ENCODE peak calls at places on chromosome 17, in ten cellular contexts. One of them, this sample, is unnamed.

GRCh38 chr17:57810740-57811632 is 38.9 kb downstream of the MRPS23 start:
- DNase-seq in HCEC 1CT: no peak
- DNase-seq in WTC11: no peak
- DNase-seq in kidney epithelial cell: no peak
- DNase-seq in AG08396: peak
- DNase-seq in NCI-H1048: no peak
- DNase-seq in hypothalamus: no peak
- DNase-seq in ecto neural progenitor cell: peak
- DNase-seq in amygdala: no peak
- DNase-seq in NCI-H345: peak
- DNase-seq in this sample: peak

GRCh38 chr17:76726766-76727718 is at the start of gene METTL23:
- DNase-seq in HCEC 1CT: peak
- DNase-seq in WTC11: peak
- DNase-seq in kidney epithelial cell: no peak
- DNase-seq in AG08396: peak
- DNase-seq in NCI-H1048: no peak
- DNase-seq in hypothalamus: peak
- DNase-seq in ecto neural progenitor cell: peak
- DNase-seq in amygdala: no peak
- DNase-seq in NCI-H345: peak
- DNase-seq in this sample: no peak

GRCh38 chr17:65405563-65405962 is 155.9 kb downstream of the AXIN2 start:
- DNase-seq in HCEC 1CT: no peak
- DNase-seq in WTC11: no peak
- DNase-seq in kidney epithelial cell: no peak
- DNase-seq in AG08396: no peak
- DNase-seq in NCI-H1048: no peak
- DNase-seq in hypothalamus: no peak
- DNase-seq in ecto neural progenitor cell: no peak
- DNase-seq in amygdala: no peak
- DNase-seq in NCI-H345: no peak
- DNase-seq in this sample: no peak

GRCh38 chr17:40366076-40366860 is 1.7 kb upstream of the GJD3 start:
- DNase-seq in HCEC 1CT: no peak
- DNase-seq in WTC11: no peak
- DNase-seq in kidney epithelial cell: no peak
- DNase-seq in AG08396: no peak
- DNase-seq in NCI-H1048: no peak
- DNase-seq in hypothalamus: no peak
- DNase-seq in ecto neural progenitor cell: no peak
- DNase-seq in amygdala: no peak
- DNase-seq in NCI-H345: no peak
- DNase-seq in this sample: no peak

GRCh38 chr17:37273419-37274051 is 102.2 kb upstream of the C17orf78 start:
- DNase-seq in HCEC 1CT: peak
- DNase-seq in WTC11: no peak
- DNase-seq in kidney epithelial cell: no peak
- DNase-seq in AG08396: peak
- DNase-seq in NCI-H1048: no peak
- DNase-seq in hypothalamus: no peak
- DNase-seq in ecto neural progenitor cell: no peak
- DNase-seq in amygdala: no peak
- DNase-seq in NCI-H345: no peak
- DNase-seq in this sample: no peak

GRCh38 chr17:76725580-76726230 is 701 bp downstream of the JMJD6 start:
- DNase-seq in HCEC 1CT: peak
- DNase-seq in WTC11: peak
- DNase-seq in kidney epithelial cell: no peak
- DNase-seq in AG08396: peak
- DNase-seq in NCI-H1048: no peak
- DNase-seq in hypothalamus: peak
- DNase-seq in ecto neural progenitor cell: no peak
- DNase-seq in amygdala: no peak
- DNase-seq in NCI-H345: peak
- DNase-seq in this sample: no peak

GRCh38 chr17:3594976-3595375 is 14.2 kb downstream of the TRPV1 start:
- DNase-seq in HCEC 1CT: no peak
- DNase-seq in WTC11: no peak
- DNase-seq in kidney epithelial cell: no peak
- DNase-seq in AG08396: no peak
- DNase-seq in NCI-H1048: no peak
- DNase-seq in hypothalamus: no peak
- DNase-seq in ecto neural progenitor cell: no peak
- DNase-seq in amygdala: no peak
- DNase-seq in NCI-H345: no peak
- DNase-seq in this sample: no peak

GRCh38 chr17:83119987-83120864 is 40.8 kb downstream of the METRNL start:
- DNase-seq in HCEC 1CT: no peak
- DNase-seq in WTC11: no peak
- DNase-seq in kidney epithelial cell: no peak
- DNase-seq in AG08396: no peak
- DNase-seq in NCI-H1048: no peak
- DNase-seq in hypothalamus: no peak
- DNase-seq in ecto neural progenitor cell: no peak
- DNase-seq in amygdala: no peak
- DNase-seq in NCI-H345: no peak
- DNase-seq in this sample: no peak

GRCh38 chr17:29959658-29960337 is 18.4 kb downstream of the EFCAB5 start:
- DNase-seq in HCEC 1CT: no peak
- DNase-seq in WTC11: no peak
- DNase-seq in kidney epithelial cell: no peak
- DNase-seq in AG08396: no peak
- DNase-seq in NCI-H1048: no peak
- DNase-seq in hypothalamus: no peak
- DNase-seq in ecto neural progenitor cell: no peak
- DNase-seq in amygdala: no peak
- DNase-seq in NCI-H345: no peak
- DNase-seq in this sample: no peak

GRCh38 chr17:46971647-46972300 is 7.3 kb downstream of the RPRML start:
- DNase-seq in HCEC 1CT: no peak
- DNase-seq in WTC11: no peak
- DNase-seq in kidney epithelial cell: no peak
- DNase-seq in AG08396: no peak
- DNase-seq in NCI-H1048: no peak
- DNase-seq in hypothalamus: no peak
- DNase-seq in ecto neural progenitor cell: no peak
- DNase-seq in amygdala: no peak
- DNase-seq in NCI-H345: no peak
- DNase-seq in this sample: no peak

GRCh38 chr17:82737981-82738877 is 2.8 kb downstream of the FN3K start:
- DNase-seq in HCEC 1CT: no peak
- DNase-seq in WTC11: no peak
- DNase-seq in kidney epithelial cell: no peak
- DNase-seq in AG08396: no peak
- DNase-seq in NCI-H1048: no peak
- DNase-seq in hypothalamus: peak
- DNase-seq in ecto neural progenitor cell: no peak
- DNase-seq in amygdala: peak
- DNase-seq in NCI-H345: no peak
- DNase-seq in this sample: no peak

GRCh38 chr17:57499648-57500049 is 243.3 kb downstream of the MSI2 start:
- DNase-seq in HCEC 1CT: no peak
- DNase-seq in WTC11: no peak
- DNase-seq in kidney epithelial cell: no peak
- DNase-seq in AG08396: no peak
- DNase-seq in NCI-H1048: no peak
- DNase-seq in hypothalamus: no peak
- DNase-seq in ecto neural progenitor cell: no peak
- DNase-seq in amygdala: no peak
- DNase-seq in NCI-H345: no peak
- DNase-seq in this sample: no peak